ENCODE peak calls at places on chromosomes 5 and 9, in nine cellular contexts. U is A549; A is CD8-positive, alpha-beta memory T cell; V is CD4-positive, CD25-positive, alpha-beta regulatory T cell; P is SJCRH30; E is heart right ventricle; G is suprapubic skin; L is coronary artery; F is heart left ventricle. Y is an unnamed sample.

GRCh38 chr5:71832812-71833456 is 113.9 kb downstream of the CARTPT start:
- DNase-seq in U (peak; percentile 14), A (no peak), V (no peak), P (no peak), E (no peak), G (no peak), L (no peak), F (no peak), Y (no peak)

GRCh38 chr9:114060070-114060469 is 18.0 kb downstream of the AMBP start:
- DNase-seq in U (no peak), A (no peak), V (no peak), P (peak; percentile 40), E (no peak), G (peak; percentile 40), L (no peak), F (no peak), Y (no peak)

GRCh38 chr9:92706218-92706940 is 36.4 kb upstream of the IPPK start:
- DNase-seq in U (peak; percentile 35), A (no peak), V (peak; percentile 36), P (peak; percentile 43), E (no peak), G (no peak), L (no peak), F (no peak), Y (peak; percentile 56)

GRCh38 chr5:2895196-2895595 is 143.7 kb upstream of the IRX2 start:
- DNase-seq in U (no peak), A (no peak), V (no peak), P (no peak), E (no peak), G (peak; percentile 35), L (peak; percentile 12), F (no peak), Y (no peak)

GRCh38 chr9:6896562-6896961 is 138.8 kb downstream of the KDM4C start:
- DNase-seq in U (no peak), A (no peak), V (no peak), P (no peak), E (no peak), G (no peak), L (no peak), F (no peak), Y (no peak)

GRCh38 chr5:68225188-68225910 is 9.8 kb downstream of the PIK3R1 start:
- DNase-seq in U (peak; percentile 28), A (no peak), V (no peak), P (no peak), E (peak; percentile 62), G (peak; percentile 84), L (no peak), F (peak; percentile 62), Y (peak; percentile 82)

GRCh38 chr9:137174722-137175293 is 3.0 kb upstream of the TMEM210 start:
- DNase-seq in U (no peak), A (no peak), V (no peak), P (no peak), E (no peak), G (no peak), L (no peak), F (no peak), Y (no peak)

GRCh38 chr9:132457508-132457907 is 47.5 kb downstream of the CFAP77 start:
- DNase-seq in U (no peak), A (no peak), V (no peak), P (no peak), E (no peak), G (no peak), L (no peak), F (no peak), Y (no peak)

GRCh38 chr9:69546265-69546664 is 125.9 kb downstream of the APBA1 start:
- DNase-seq in U (peak; percentile 4), A (no peak), V (no peak), P (peak; percentile 62), E (no peak), G (no peak), L (no peak), F (no peak), Y (no peak)

GRCh38 chr5:18179579-18179978 is 545.3 kb downstream of the TAF11L14 start:
- DNase-seq in U (no peak), A (no peak), V (no peak), P (no peak), E (no peak), G (no peak), L (no peak), F (no peak), Y (no peak)

GRCh38 chr5:178839319-178839704 is 20.4 kb upstream of the ZNF354B start:
- DNase-seq in U (peak; percentile 20), A (no peak), V (peak; percentile 17), P (peak; percentile 56), E (peak; percentile 63), G (no peak), L (no peak), F (peak; percentile 53), Y (no peak)

GRCh38 chr5:125005287-125005686 is 258.8 kb upstream of the ZNF608 start:
- DNase-seq in U (no peak), A (no peak), V (no peak), P (no peak), E (no peak), G (no peak), L (no peak), F (no peak), Y (no peak)

GRCh38 chr5:8633706-8634105 is 764.8 kb downstream of the MTRR start:
- DNase-seq in U (no peak), A (no peak), V (no peak), P (no peak), E (no peak), G (no peak), L (no peak), F (no peak), Y (no peak)

GRCh38 chr5:79183011-79183410 is 52.9 kb upstream of the JMY start:
- DNase-seq in U (no peak), A (no peak), V (no peak), P (no peak), E (no peak), G (no peak), L (no peak), F (no peak), Y (peak; percentile 26)

GRCh38 chr9:133612816-133613215 is 3.6 kb upstream of the FAM163B start:
- DNase-seq in U (no peak), A (no peak), V (no peak), P (no peak), E (no peak), G (no peak), L (no peak), F (no peak), Y (no peak)

GRCh38 chr5:168324864-168325615 is 33.6 kb downstream of the WWC1 start:
- DNase-seq in U (peak; percentile 82), A (no peak), V (no peak), P (no peak), E (no peak), G (no peak), L (no peak), F (no peak), Y (peak; percentile 74)

GRCh38 chr5:3741372-3741770 is 145.7 kb downstream of the IRX1 start:
- DNase-seq in U (peak; percentile 21), A (no peak), V (no peak), P (no peak), E (no peak), G (no peak), L (no peak), F (no peak), Y (peak; percentile 78)

GRCh38 chr9:122076117-122076516 is 17.0 kb downstream of the TTLL11 start:
- DNase-seq in U (no peak), A (no peak), V (no peak), P (no peak), E (no peak), G (no peak), L (no peak), F (peak; percentile 43), Y (no peak)

DNA sequence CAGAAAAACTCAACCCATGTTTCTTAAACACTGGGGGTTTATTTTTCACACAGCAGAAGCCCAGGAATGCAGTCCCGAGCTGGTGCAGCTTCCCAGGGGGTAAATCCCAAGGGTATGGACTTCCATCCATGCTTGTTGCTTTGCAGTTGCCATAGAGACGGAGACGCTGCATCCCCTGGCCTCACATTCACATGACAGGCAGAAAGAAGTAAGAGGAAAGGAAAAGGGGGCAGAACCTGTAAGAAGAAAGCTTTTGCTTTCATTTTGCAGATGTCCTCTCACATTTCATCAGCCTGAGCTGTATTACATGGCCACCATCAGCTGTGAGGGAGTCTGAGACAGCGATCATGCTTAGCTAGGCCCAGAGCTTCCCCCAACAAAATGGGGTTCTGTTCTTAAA is 321.0 kb downstream of the AGTPBP1 start:
- DNase-seq in U (no peak), A (no peak), V (no peak), P (no peak), E (no peak), G (no peak), L (no peak), F (no peak), Y (no peak)
- H3K27ac ChIP-seq in U (no peak overlapping the region), A (no peak overlapping the region), V (no peak overlapping the region), P (no peak overlapping the region), E (no peak overlapping the region), G (no peak overlapping the region), L (no peak overlapping the region), F (no peak overlapping the region), Y (no peak overlapping the region)

GRCh38 chr5:173777149-173777548 is 111.0 kb upstream of the CPEB4 start:
- DNase-seq in U (no peak), A (no peak), V (no peak), P (no peak), E (no peak), G (no peak), L (no peak), F (no peak), Y (no peak)
- H3K27ac ChIP-seq in U (peak overlapping the region; percentile 92), A (no peak overlapping the region), V (no peak overlapping the region), P (no peak overlapping the region), E (peak overlapping the region; percentile 71), G (no peak overlapping the region), L (no peak overlapping the region), F (no peak overlapping the region), Y (no peak overlapping the region)

DNA sequence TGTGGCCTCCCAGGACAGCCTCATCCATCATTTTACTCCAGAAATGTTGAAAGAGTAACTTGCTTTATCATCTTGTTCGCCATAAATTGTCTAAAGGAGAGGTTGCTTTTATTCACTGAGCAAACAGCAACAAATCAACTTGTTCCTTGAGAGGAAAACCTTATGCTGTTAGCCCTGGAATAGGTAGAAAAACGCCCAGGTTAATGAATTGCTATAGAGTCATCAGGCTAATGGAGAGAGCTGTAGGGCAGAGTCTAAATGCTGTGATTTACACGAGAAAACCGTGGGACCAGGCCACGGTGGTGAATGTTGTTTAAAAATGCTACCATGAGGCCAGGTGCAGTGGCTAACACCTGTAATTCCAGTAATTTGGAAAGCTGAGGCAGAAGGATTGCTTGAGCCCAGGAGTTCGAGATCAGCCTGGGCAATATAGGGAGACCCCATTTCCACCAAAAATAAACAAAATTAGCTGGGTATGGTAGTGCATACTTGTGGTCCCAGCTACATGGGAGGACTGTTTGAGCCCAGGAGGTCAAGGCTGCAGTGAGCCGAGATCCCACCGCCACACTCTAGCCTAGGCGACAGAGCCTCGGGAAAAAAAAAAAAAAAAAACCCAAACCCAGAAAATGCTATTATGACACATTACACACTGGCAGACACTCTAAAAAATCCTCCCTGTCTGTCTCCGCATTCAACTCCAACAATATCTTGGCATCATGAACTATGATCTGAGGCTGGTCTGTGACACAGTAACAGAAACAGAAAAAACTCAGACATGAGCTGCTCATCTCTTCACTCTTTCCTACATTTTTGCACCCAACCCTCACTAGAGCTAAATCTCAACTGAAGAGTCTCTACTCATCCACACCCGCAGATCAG is 118.5 kb upstream of the RETREG1 start:
- DNase-seq in U (no peak), A (no peak), V (no peak), P (no peak), E (no peak), G (no peak), L (no peak), F (no peak), Y (no peak)
- H3K27ac ChIP-seq in U (peak overlapping the region; percentile 24), A (no peak overlapping the region), V (no peak overlapping the region), P (peak overlapping the region; percentile 69), E (no peak overlapping the region), G (peak overlapping the region; percentile 83), L (no peak overlapping the region), F (no peak overlapping the region), Y (peak overlapping the region; percentile 99)

GRCh38 chr9:87682085-87682484 is 43.8 kb upstream of the CTSL start:
- DNase-seq in U (no peak), A (no peak), V (no peak), P (no peak), E (no peak), G (no peak), L (peak; percentile 28), F (no peak), Y (no peak)
- H3K27ac ChIP-seq in U (no peak overlapping the region), A (no peak overlapping the region), V (no peak overlapping the region), P (no peak overlapping the region), E (no peak overlapping the region), G (no peak overlapping the region), L (no peak overlapping the region), F (no peak overlapping the region), Y (no peak overlapping the region)